ENCODE peak calls at places on chromosomes 13 and 19, in nine cellular contexts. T is AG09309, X is GM13977, R is AG10803, K is osteocyte, F is ovary, W is epithelial cell of esophagus, N is psoas muscle, Q is Caco-2. M is an unnamed sample.

GRCh38 chr13:113364933-113365371 is 1.0 kb upstream of the GRTP1 start:
- DNase-seq in T (no peak), R (no peak), X (no peak), W (no peak), Q (no peak), F (peak), N (peak), K (peak), M (no peak)

GRCh38 chr19:40585677-40586422 is 9.2 kb downstream of the SHKBP1 start:
- DNase-seq in R (peak), T (no peak), Q (no peak), K (no peak), N (no peak), F (no peak), W (peak), X (no peak), M (no peak)

GRCh38 chr19:32339988-32340874 is 5.2 kb upstream of the ZNF507 start:
- DNase-seq in R (peak), N (peak), X (peak), K (no peak), F (no peak), T (no peak), W (peak), Q (peak), M (peak)

GRCh38 chr19:18780631-18781030 is 10.5 kb downstream of the COMP start:
- DNase-seq in F (no peak), N (no peak), R (no peak), K (no peak), W (no peak), Q (no peak), X (no peak), T (no peak), M (no peak)

GRCh38 chr19:7904074-7905020 is 670 bp downstream of the MAP2K7 start:
- DNase-seq in F (peak), N (peak), R (no peak), Q (no peak), X (peak), W (no peak), T (no peak), K (no peak), M (peak)

GRCh38 chr13:98521876-98522275 is 55.0 kb downstream of the STK24 start:
- DNase-seq in T (no peak), N (peak), Q (no peak), K (no peak), F (no peak), X (no peak), R (no peak), W (no peak), M (no peak)

GRCh38 chr19:17311455-17312248 is 2.3 kb downstream of the DDA1 start:
- DNase-seq in W (peak), R (peak), X (no peak), T (no peak), K (no peak), N (no peak), F (no peak), Q (peak), M (no peak)

GRCh38 chr19:38070573-38070972 is 153.4 kb downstream of the DPF1 start:
- DNase-seq in W (peak), N (no peak), K (no peak), X (no peak), F (no peak), Q (no peak), T (peak), R (peak), M (no peak)

GRCh38 chr13:111388851-111389500 is 68.5 kb downstream of the TEX29 start:
- DNase-seq in Q (no peak), R (no peak), F (no peak), T (no peak), W (no peak), N (no peak), X (no peak), K (peak), M (no peak)

GRCh38 chr19:54521022-54521859 is 18.6 kb downstream of the LAIR2 start:
- DNase-seq in N (no peak), R (no peak), Q (no peak), W (no peak), K (no peak), X (no peak), F (no peak), T (no peak), M (no peak)

GRCh38 chr13:85148009-85148408 is 651.2 kb downstream of the SLITRK6 start:
- DNase-seq in K (no peak), R (no peak), F (no peak), T (no peak), Q (no peak), X (no peak), N (no peak), W (peak), M (no peak)

GRCh38 chr19:19342086-19343015 is 21.7 kb downstream of the MAU2 start:
- DNase-seq in W (peak), F (peak), T (no peak), X (no peak), N (peak), K (peak), R (peak), Q (peak), M (peak)

GRCh38 chr13:74064805-74065204 is 69.4 kb downstream of the KLF12 start:
- DNase-seq in R (no peak), N (no peak), K (no peak), F (no peak), Q (no peak), W (peak), T (no peak), X (no peak), M (no peak)

GRCh38 chr13:106373304-106373988 is 162.0 kb downstream of the EFNB2 start:
- DNase-seq in T (no peak), W (no peak), N (no peak), R (no peak), K (no peak), F (no peak), Q (no peak), X (no peak), M (no peak)

GRCh38 chr19:58024661-58025060 is 9.2 kb upstream of the ZSCAN1 start:
- DNase-seq in F (no peak), W (no peak), X (no peak), T (no peak), N (no peak), K (no peak), Q (no peak), R (no peak), M (no peak)

GRCh38 chr19:58021541-58022282 is 12.1 kb upstream of the ZSCAN1 start:
- DNase-seq in K (no peak), R (peak), Q (peak), F (no peak), W (peak), X (peak), N (no peak), T (peak), M (no peak)

GRCh38 chr19:58022283-58022660 is 11.6 kb upstream of the ZSCAN1 start:
- DNase-seq in X (no peak), K (no peak), N (no peak), W (no peak), R (no peak), Q (no peak), F (no peak), T (no peak), M (no peak)

GRCh38 chr19:58020129-58020528 is 13.7 kb upstream of the ZSCAN1 start:
- DNase-seq in N (no peak), R (no peak), K (no peak), F (no peak), T (no peak), Q (no peak), X (no peak), W (no peak), M (no peak)

DNA sequence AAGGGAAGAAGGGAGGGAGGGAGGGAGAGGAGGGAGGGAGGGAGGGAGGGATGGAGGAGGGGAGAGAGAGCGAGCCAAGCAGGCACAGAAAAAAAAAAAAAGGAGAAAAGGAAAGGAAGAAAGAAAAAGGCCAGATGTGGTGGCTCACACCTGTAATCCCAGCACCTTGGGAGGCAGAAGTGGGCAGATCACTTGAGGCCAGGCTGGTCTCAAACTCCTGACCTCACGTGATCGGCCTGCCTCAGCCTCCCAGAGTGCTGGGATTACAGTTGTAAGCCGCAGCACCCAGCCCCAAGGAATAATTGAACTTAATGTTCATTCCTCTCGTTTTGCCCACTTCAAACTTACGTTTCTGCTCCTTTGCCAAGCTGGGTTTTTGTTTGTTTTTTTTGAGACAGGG is 12.8 kb upstream of the ZSCAN1 start:
- DNase-seq in R (no peak), K (no peak), Q (no peak), F (no peak), X (no peak), N (no peak), W (no peak), T (no peak), M (no peak)
- TF ChIP-seq CTCF in R (no peak), K (no peak), Q (no peak), F (no peak), X (no peak), N (no peak), W (no peak), T (no peak), M (no peak)

DNA sequence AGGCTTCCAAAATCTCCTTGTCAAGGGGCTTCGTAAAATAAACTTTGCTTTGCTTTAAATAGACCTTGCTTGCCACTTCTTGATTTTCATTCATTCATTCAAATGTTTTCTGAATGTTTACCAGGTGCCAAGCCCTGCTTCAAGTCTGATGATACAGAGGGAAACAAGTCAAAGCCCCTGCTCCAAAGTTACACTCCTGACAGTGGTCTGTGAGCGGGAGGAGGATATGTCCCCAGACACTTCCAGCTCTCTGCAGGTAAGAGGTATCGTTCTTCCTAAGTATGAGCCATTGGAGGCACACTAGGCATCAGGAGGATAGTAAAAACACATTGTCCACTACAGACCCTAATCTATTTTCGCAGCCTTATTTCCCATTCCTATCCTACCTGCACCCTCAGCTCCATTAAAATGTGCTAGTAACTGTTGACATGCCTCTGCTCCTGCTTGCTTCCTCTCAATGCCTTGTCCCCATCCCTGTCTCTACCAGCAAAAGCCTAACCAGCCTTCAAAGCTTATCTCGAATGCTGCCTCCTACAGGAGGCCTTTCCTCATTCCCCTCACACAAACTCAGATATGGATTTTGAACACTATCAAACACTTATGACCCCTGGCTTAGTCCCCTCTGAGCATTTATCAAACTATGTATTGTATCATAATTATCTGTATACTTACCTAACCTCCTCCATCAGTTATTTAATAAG is 6.2 kb upstream of the WBP4 start:
- DNase-seq in R (no peak), Q (no peak), X (no peak), F (no peak), T (no peak), N (no peak), K (no peak), W (no peak), M (no peak)
- TF ChIP-seq CTCF in R (peak), Q (peak), X (peak), F (no peak), T (peak), N (no peak), K (peak), W (peak), M (peak)

DNA sequence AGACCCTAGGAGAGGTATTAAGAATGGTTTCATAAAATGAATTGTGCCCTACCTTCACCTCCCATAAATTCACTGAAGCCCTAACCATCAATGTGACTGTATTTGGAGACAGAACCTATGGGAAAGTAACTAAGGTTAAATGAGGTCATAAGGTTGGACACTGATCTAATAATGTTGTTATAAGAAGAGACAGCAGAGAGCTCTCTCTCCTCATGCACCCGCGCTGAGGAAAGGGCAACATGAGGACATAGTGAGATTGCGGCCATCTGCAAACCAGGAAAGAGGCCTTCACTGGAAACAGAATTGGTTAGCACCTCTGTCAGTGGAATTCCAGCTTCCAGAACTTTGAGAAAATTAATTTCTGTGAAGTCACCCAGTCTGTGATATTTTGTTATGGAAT is 1396.1 kb upstream of the MIR17HG start:
- DNase-seq in R (no peak), Q (peak), F (no peak), K (no peak), X (no peak), W (no peak), N (no peak), T (no peak), M (no peak)
- TF ChIP-seq CTCF in R (no peak), Q (no peak), F (no peak), K (no peak), X (no peak), W (no peak), N (no peak), T (no peak), M (no peak)

GRCh38 chr19:12137541-12137940 is 2.6 kb downstream of the ZNF20 start:
- DNase-seq in R (no peak), F (no peak), K (no peak), X (no peak), W (no peak), Q (no peak), N (no peak), T (no peak), M (no peak)
- TF ChIP-seq CTCF in R (no peak), F (no peak), K (no peak), X (peak), W (no peak), Q (no peak), N (no peak), T (no peak), M (peak)

GRCh38 chr13:52738719-52739467 is 727 bp downstream of the CNMD start:
- DNase-seq in T (no peak), W (no peak), X (peak), N (no peak), R (no peak), Q (no peak), K (no peak), F (no peak), M (peak)
- TF ChIP-seq CTCF in T (peak), W (no peak), X (peak), N (peak), R (peak), Q (no peak), K (no peak), F (no peak), M (peak)

GRCh38 chr19:49309087-49309486 is 15.9 kb downstream of the SLC6A16 start:
- DNase-seq in Q (no peak), W (no peak), X (no peak), R (no peak), T (no peak), F (no peak), N (no peak), K (no peak), M (no peak)
- TF ChIP-seq CTCF in Q (peak), W (no peak), X (no peak), R (no peak), T (no peak), F (no peak), N (no peak), K (no peak), M (no peak)

DNA sequence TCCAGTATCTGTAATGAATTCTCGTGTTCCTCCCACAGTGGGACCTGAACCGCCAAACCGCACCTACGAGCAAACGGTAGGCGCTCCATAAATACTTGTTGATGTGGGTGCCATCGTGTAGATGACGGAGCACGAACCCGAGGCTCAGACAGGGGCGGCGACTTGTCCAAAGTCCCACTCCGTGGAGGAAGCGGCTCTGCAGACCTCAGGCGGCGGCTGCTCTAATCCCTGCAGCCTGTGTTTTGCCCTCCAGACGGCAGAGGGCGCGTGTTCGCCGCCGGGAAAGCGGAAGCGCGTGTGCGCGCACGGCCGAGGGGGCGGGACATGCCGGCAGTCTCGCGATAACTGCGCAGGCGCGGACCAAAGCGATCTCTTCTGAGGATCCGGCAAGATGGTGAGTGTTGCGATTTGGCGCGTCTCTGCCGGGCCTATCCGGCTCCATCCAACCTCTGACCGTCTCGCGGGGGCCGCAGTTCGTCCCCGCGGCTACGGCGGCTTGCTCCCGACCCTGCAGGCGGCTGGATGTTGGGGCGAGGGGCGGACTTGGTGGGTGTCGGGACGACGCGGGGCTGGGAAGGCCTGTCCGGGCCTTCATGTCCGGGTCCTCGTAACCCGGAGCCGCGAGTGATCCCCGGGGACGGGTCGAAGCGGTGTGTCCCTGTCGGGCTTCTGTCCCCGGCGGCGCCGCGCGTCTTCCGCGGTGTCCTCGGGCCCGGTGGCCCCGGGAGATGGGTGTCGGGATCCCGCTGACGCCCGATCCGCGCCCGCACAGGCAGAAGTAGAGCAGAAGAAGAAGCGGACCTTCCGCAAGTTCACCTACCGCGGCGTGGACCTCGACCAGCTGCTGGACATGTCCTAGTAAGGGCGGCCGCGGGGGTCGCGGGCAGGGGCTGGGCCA is at the start of gene RPS15:
- DNase-seq in T (peak), F (peak), X (peak), Q (peak), N (peak), K (peak), R (peak), W (peak), M (peak)
- TF ChIP-seq CTCF in T (peak), F (peak), X (peak), Q (peak), N (peak), K (peak), R (peak), W (peak), M (peak)

GRCh38 chr13:42883142-42883541 is 101.8 kb downstream of the FAM216B start:
- DNase-seq in W (no peak), X (no peak), F (no peak), R (no peak), K (no peak), N (no peak), T (no peak), Q (no peak), M (no peak)

GRCh38 chr13:42880241-42880640 is 98.9 kb downstream of the FAM216B start:
- DNase-seq in K (no peak), T (no peak), W (no peak), Q (no peak), N (no peak), R (peak), F (no peak), X (no peak), M (no peak)

GRCh38 chr13:42883771-42884170 is 102.4 kb downstream of the FAM216B start:
- DNase-seq in X (no peak), W (peak), F (no peak), T (no peak), N (peak), K (no peak), R (peak), Q (peak), M (no peak)

DNA sequence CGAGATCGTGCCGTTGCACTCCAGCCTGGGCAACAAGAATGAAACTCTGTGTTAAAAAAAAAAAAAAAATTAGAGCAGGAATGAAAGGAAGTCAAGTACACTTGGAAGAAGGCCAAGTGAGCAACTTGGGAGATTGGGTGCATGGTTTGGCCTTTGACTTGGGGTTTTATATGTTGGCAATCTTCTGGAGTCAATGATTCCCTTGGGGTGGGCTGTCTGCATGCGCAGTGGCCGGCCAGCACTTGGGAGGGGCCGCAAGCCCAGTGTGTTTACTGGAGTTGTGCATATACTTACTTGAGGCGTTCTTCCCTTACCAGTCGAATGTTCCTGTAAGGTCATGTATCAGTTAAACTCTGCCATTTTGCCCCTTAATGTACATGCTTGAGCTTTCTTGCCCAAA is 103.9 kb downstream of the FAM216B start:
- DNase-seq in W (no peak), T (no peak), R (no peak), X (no peak), N (no peak), K (no peak), Q (no peak), F (no peak), M (no peak)
- TF ChIP-seq CTCF in W (no peak), T (no peak), R (no peak), X (no peak), N (no peak), K (no peak), Q (no peak), F (no peak), M (no peak)

M was measured in GM10248.